ENCODE peak calls at places on chromosomes 7 and 10, in four cellular contexts. P is non-pigmented ciliary epithelial cell, B is kidney tubule cell, L is AG04450. H is an unnamed sample.

GRCh38 chr7:80997841-80998240 is 79.0 kb upstream of the SEMA3C start:
- DNase-seq in P (no peak), B (no peak), L (no peak), H (no peak)

GRCh38 chr7:147197006-147197405 is 1080.4 kb downstream of the CNTNAP2 start:
- DNase-seq in P (no peak), B (no peak), L (no peak), H (no peak)

GRCh38 chr7:113774182-113774807 is 144.5 kb downstream of the PPP1R3A start:
- DNase-seq in P (peak), B (peak), L (no peak), H (peak)

GRCh38 chr10:9302142-9302746 is 1247.8 kb downstream of the GATA3 start:
- DNase-seq in P (peak), B (peak), L (peak), H (peak)

GRCh38 chr10:43926875-43927406 is 278.3 kb upstream of the ZNF32 start:
- DNase-seq in P (no peak), B (no peak), L (no peak), H (no peak)

GRCh38 chr10:104077282-104078151 is 8.2 kb downstream of the COL17A1 start:
- DNase-seq in P (no peak), B (peak), L (no peak), H (no peak)

GRCh38 chr10:26931223-26931622 is 70.5 kb upstream of the ABI1 start:
- DNase-seq in P (no peak), B (no peak), L (no peak), H (no peak)

GRCh38 chr7:82740246-82740848 is 296.8 kb upstream of the CACNA2D1 start:
- DNase-seq in P (peak), B (peak), L (no peak), H (peak)

GRCh38 chr7:44471850-44472249 is 18.6 kb downstream of the NUDCD3 start:
- DNase-seq in P (no peak), B (peak), L (no peak), H (no peak)

GRCh38 chr10:125283191-125283590 is 122.8 kb upstream of the CTBP2 start:
- DNase-seq in P (no peak), B (no peak), L (no peak), H (no peak)

GRCh38 chr7:137619181-137619580 is 227.6 kb downstream of the DGKI start:
- DNase-seq in P (no peak), B (peak), L (no peak), H (no peak)

GRCh38 chr10:61835069-61835908 is 66.2 kb upstream of the ARID5B start:
- DNase-seq in P (peak), B (peak), L (peak), H (no peak)

GRCh38 chr10:1379601-1380000 is 323.4 kb downstream of the WDR37 start:
- DNase-seq in P (no peak), B (no peak), L (no peak), H (no peak)

GRCh38 chr10:33326897-33327296 is 7.6 kb downstream of the NRP1 start:
- DNase-seq in P (no peak), B (no peak), L (no peak), H (no peak)

GRCh38 chr7:129569811-129570215 is 41.7 kb upstream of the NRF1 start:
- DNase-seq in P (peak), B (peak), L (peak), H (no peak)

GRCh38 chr10:4459531-4459930 is 366.5 kb upstream of the AKR1E2 start:
- DNase-seq in P (peak), B (peak), L (no peak), H (no peak)

GRCh38 chr7:138669364-138669763 is 31.8 kb downstream of the SVOPL start:
- DNase-seq in P (no peak), B (no peak), L (no peak), H (no peak)

GRCh38 chr10:3125527-3126170 is 46.9 kb downstream of the PITRM1 start:
- DNase-seq in P (no peak), B (no peak), L (no peak), H (no peak)

GRCh38 chr7:123024989-123025758 is 29.7 kb upstream of the TAS2R16 start:
- DNase-seq in P (peak), B (peak), L (no peak), H (no peak)

GRCh38 chr7:137985253-137985896 is 16.5 kb downstream of the CREB3L2 start:
- DNase-seq in P (no peak), B (no peak), L (no peak), H (no peak)

GRCh38 chr10:73800560-73801252 is 10.7 kb downstream of the NDST2 start:
- DNase-seq in P (no peak), B (no peak), L (no peak), H (no peak)

GRCh38 chr7:132407764-132408163 is 168.5 kb downstream of the PLXNA4 start:
- DNase-seq in P (no peak), B (no peak), L (no peak), H (no peak)

GRCh38 chr7:121107923-121108498 is 119.5 kb downstream of the CPED1 start:
- DNase-seq in P (no peak), B (peak), L (no peak), H (peak)

GRCh38 chr10:114045071-114045737 is 1.5 kb downstream of the ADRB1 start:
- DNase-seq in P (no peak), B (peak), L (no peak), H (no peak)

GRCh38 chr7:46567858-46568257 is 646.8 kb upstream of the IGFBP3 start:
- DNase-seq in P (no peak), B (no peak), L (no peak), H (no peak)

GRCh38 chr10:112215342-112215774 is 31.8 kb upstream of the GPAM start:
- DNase-seq in P (no peak), B (no peak), L (no peak), H (no peak)

GRCh38 chr7:160958-161725 is 31.2 kb upstream of the FAM20C start:
- DNase-seq in P (no peak), B (no peak), L (no peak), H (no peak)

H was measured in smooth muscle cell of the brain vasculature.